ENCODE peak calls at places on chromosomes 4 and X, in five cellular contexts. One of them, this sample, is unnamed.

GRCh38 chrX:8849945-8850344 is 48.8 kb upstream of the FAM9A start:
- DNase-seq in activated CD4-positive, alpha-beta memory T cell treated with anti-CD3 and anti-CD28 coated beads for 36 hours: no peak
- DNase-seq in heart right ventricle: no peak
- DNase-seq in Right ventricle myocardium inferior: no peak
- DNase-seq in cardiac fibroblast: no peak
- DNase-seq in this sample: no peak

GRCh38 chrX:69398881-69399280 is 105.2 kb upstream of the NALF2 start:
- DNase-seq in heart right ventricle: no peak
- DNase-seq in activated CD4-positive, alpha-beta memory T cell treated with anti-CD3 and anti-CD28 coated beads for 36 hours: no peak
- DNase-seq in Right ventricle myocardium inferior: peak
- DNase-seq in cardiac fibroblast: no peak
- DNase-seq in this sample: no peak

GRCh38 chr4:168486961-168487820 is 6.9 kb upstream of the DDX60L start:
- DNase-seq in Right ventricle myocardium inferior: no peak
- DNase-seq in heart right ventricle: no peak
- DNase-seq in activated CD4-positive, alpha-beta memory T cell treated with anti-CD3 and anti-CD28 coated beads for 36 hours: peak
- DNase-seq in cardiac fibroblast: peak
- DNase-seq in this sample: peak

GRCh38 chrX:37825225-37825842 is 22.0 kb downstream of the DYNLT3 start:
- DNase-seq in cardiac fibroblast: peak
- DNase-seq in Right ventricle myocardium inferior: no peak
- DNase-seq in heart right ventricle: peak
- DNase-seq in activated CD4-positive, alpha-beta memory T cell treated with anti-CD3 and anti-CD28 coated beads for 36 hours: peak
- DNase-seq in this sample: peak

GRCh38 chr4:102574317-102574716 is 73.2 kb downstream of the NFKB1 start:
- DNase-seq in Right ventricle myocardium inferior: no peak
- DNase-seq in heart right ventricle: no peak
- DNase-seq in activated CD4-positive, alpha-beta memory T cell treated with anti-CD3 and anti-CD28 coated beads for 36 hours: no peak
- DNase-seq in cardiac fibroblast: peak
- DNase-seq in this sample: peak

GRCh38 chr4:184384056-184384809 is 90.1 kb downstream of the IRF2 start:
- DNase-seq in heart right ventricle: no peak
- DNase-seq in activated CD4-positive, alpha-beta memory T cell treated with anti-CD3 and anti-CD28 coated beads for 36 hours: peak
- DNase-seq in cardiac fibroblast: peak
- DNase-seq in Right ventricle myocardium inferior: peak
- DNase-seq in this sample: peak

GRCh38 chr4:168711197-168712120 is 214.6 kb downstream of the PALLD start:
- DNase-seq in Right ventricle myocardium inferior: no peak
- DNase-seq in heart right ventricle: no peak
- DNase-seq in cardiac fibroblast: peak
- DNase-seq in activated CD4-positive, alpha-beta memory T cell treated with anti-CD3 and anti-CD28 coated beads for 36 hours: no peak
- DNase-seq in this sample: peak

GRCh38 chrX:70755850-70756249 is 152.7 kb downstream of the TEX11 start:
- DNase-seq in cardiac fibroblast: no peak
- DNase-seq in activated CD4-positive, alpha-beta memory T cell treated with anti-CD3 and anti-CD28 coated beads for 36 hours: peak
- DNase-seq in heart right ventricle: no peak
- DNase-seq in Right ventricle myocardium inferior: no peak
- DNase-seq in this sample: no peak

GRCh38 chr4:1403591-1404572 is 2.4 kb downstream of the NKX1-1 start:
- DNase-seq in activated CD4-positive, alpha-beta memory T cell treated with anti-CD3 and anti-CD28 coated beads for 36 hours: no peak
- DNase-seq in cardiac fibroblast: no peak
- DNase-seq in Right ventricle myocardium inferior: no peak
- DNase-seq in heart right ventricle: no peak
- DNase-seq in this sample: no peak

GRCh38 chrX:7120578-7121219 is 26.8 kb upstream of the STS start:
- DNase-seq in cardiac fibroblast: peak
- DNase-seq in Right ventricle myocardium inferior: no peak
- DNase-seq in heart right ventricle: no peak
- DNase-seq in activated CD4-positive, alpha-beta memory T cell treated with anti-CD3 and anti-CD28 coated beads for 36 hours: no peak
- DNase-seq in this sample: no peak

GRCh38 chrX:16316336-16316735 is 149.1 kb downstream of the MAGEB17 start:
- DNase-seq in activated CD4-positive, alpha-beta memory T cell treated with anti-CD3 and anti-CD28 coated beads for 36 hours: no peak
- DNase-seq in Right ventricle myocardium inferior: no peak
- DNase-seq in heart right ventricle: no peak
- DNase-seq in cardiac fibroblast: peak
- DNase-seq in this sample: no peak

GRCh38 chr4:130478406-130478805 is 1382.5 kb downstream of the C4orf33 start:
- DNase-seq in heart right ventricle: no peak
- DNase-seq in activated CD4-positive, alpha-beta memory T cell treated with anti-CD3 and anti-CD28 coated beads for 36 hours: no peak
- DNase-seq in Right ventricle myocardium inferior: no peak
- DNase-seq in cardiac fibroblast: peak
- DNase-seq in this sample: peak

GRCh38 chr4:41172772-41173171 is 41.6 kb downstream of the APBB2 start:
- DNase-seq in Right ventricle myocardium inferior: no peak
- DNase-seq in cardiac fibroblast: no peak
- DNase-seq in heart right ventricle: no peak
- DNase-seq in activated CD4-positive, alpha-beta memory T cell treated with anti-CD3 and anti-CD28 coated beads for 36 hours: no peak
- DNase-seq in this sample: no peak

GRCh38 chr4:148375581-148375980 is 66.6 kb downstream of the NR3C2 start:
- DNase-seq in Right ventricle myocardium inferior: no peak
- DNase-seq in activated CD4-positive, alpha-beta memory T cell treated with anti-CD3 and anti-CD28 coated beads for 36 hours: no peak
- DNase-seq in heart right ventricle: no peak
- DNase-seq in cardiac fibroblast: no peak
- DNase-seq in this sample: no peak

GRCh38 chr4:12138478-12138877 is 709.8 kb upstream of the HS3ST1 start:
- DNase-seq in heart right ventricle: no peak
- DNase-seq in Right ventricle myocardium inferior: no peak
- DNase-seq in cardiac fibroblast: no peak
- DNase-seq in activated CD4-positive, alpha-beta memory T cell treated with anti-CD3 and anti-CD28 coated beads for 36 hours: no peak
- DNase-seq in this sample: no peak

GRCh38 chr4:83906561-83906960 is 370.7 kb downstream of the GPAT3 start:
- DNase-seq in activated CD4-positive, alpha-beta memory T cell treated with anti-CD3 and anti-CD28 coated beads for 36 hours: no peak
- DNase-seq in heart right ventricle: no peak
- DNase-seq in cardiac fibroblast: peak
- DNase-seq in Right ventricle myocardium inferior: no peak
- DNase-seq in this sample: peak

GRCh38 chrX:15497865-15498264 is 2.7 kb upstream of the BMX start:
- DNase-seq in heart right ventricle: peak
- DNase-seq in Right ventricle myocardium inferior: peak
- DNase-seq in activated CD4-positive, alpha-beta memory T cell treated with anti-CD3 and anti-CD28 coated beads for 36 hours: peak
- DNase-seq in cardiac fibroblast: peak
- DNase-seq in this sample: peak

GRCh38 chr4:151692821-151693504 is 67.8 kb downstream of the GATB start:
- DNase-seq in Right ventricle myocardium inferior: peak
- DNase-seq in activated CD4-positive, alpha-beta memory T cell treated with anti-CD3 and anti-CD28 coated beads for 36 hours: no peak
- DNase-seq in cardiac fibroblast: no peak
- DNase-seq in heart right ventricle: no peak
- DNase-seq in this sample: no peak

GRCh38 chr4:122762520-122762919 is 30.0 kb downstream of the BBS12 start:
- DNase-seq in heart right ventricle: peak
- DNase-seq in activated CD4-positive, alpha-beta memory T cell treated with anti-CD3 and anti-CD28 coated beads for 36 hours: peak
- DNase-seq in cardiac fibroblast: no peak
- DNase-seq in Right ventricle myocardium inferior: no peak
- DNase-seq in this sample: no peak

GRCh38 chr4:3783691-3784306 is 17.6 kb downstream of the ADRA2C start:
- DNase-seq in Right ventricle myocardium inferior: peak
- DNase-seq in cardiac fibroblast: no peak
- DNase-seq in heart right ventricle: no peak
- DNase-seq in activated CD4-positive, alpha-beta memory T cell treated with anti-CD3 and anti-CD28 coated beads for 36 hours: peak
- DNase-seq in this sample: no peak

GRCh38 chr4:153533387-153533786 is 67.2 kb downstream of the TMEM131L start:
- DNase-seq in cardiac fibroblast: no peak
- DNase-seq in heart right ventricle: no peak
- DNase-seq in Right ventricle myocardium inferior: no peak
- DNase-seq in activated CD4-positive, alpha-beta memory T cell treated with anti-CD3 and anti-CD28 coated beads for 36 hours: peak
- DNase-seq in this sample: no peak

GRCh38 chr4:115110191-115111166 is 2.9 kb downstream of the NDST4 start:
- DNase-seq in heart right ventricle: no peak
- DNase-seq in Right ventricle myocardium inferior: no peak
- DNase-seq in activated CD4-positive, alpha-beta memory T cell treated with anti-CD3 and anti-CD28 coated beads for 36 hours: no peak
- DNase-seq in cardiac fibroblast: no peak
- DNase-seq in this sample: no peak

GRCh38 chr4:2822461-2823300 is 21.0 kb upstream of the ADD1 start:
- DNase-seq in Right ventricle myocardium inferior: peak
- DNase-seq in activated CD4-positive, alpha-beta memory T cell treated with anti-CD3 and anti-CD28 coated beads for 36 hours: no peak
- DNase-seq in cardiac fibroblast: no peak
- DNase-seq in heart right ventricle: no peak
- DNase-seq in this sample: no peak

GRCh38 chr4:70938087-70938486 is 35.9 kb downstream of the MOB1B start:
- DNase-seq in heart right ventricle: no peak
- DNase-seq in Right ventricle myocardium inferior: no peak
- DNase-seq in activated CD4-positive, alpha-beta memory T cell treated with anti-CD3 and anti-CD28 coated beads for 36 hours: no peak
- DNase-seq in cardiac fibroblast: no peak
- DNase-seq in this sample: no peak